ENCODE peak calls at places on chromosomes 6 and 20, in six cellular contexts. J is esophagus muscularis mucosa, Y is HCT116, R is endothelial cell of umbilical vein, K is stomach, W is HepG2. G is an unnamed sample. For H3K4me1, the result is how much of the 10 kb centered on the place peaks cover.

GRCh38 chr6:436308-437041 is 44.9 kb downstream of the IRF4 start:
- DNase-seq in W (no peak), K (no peak), J (no peak), R (no peak), Y (peak), G (no peak)

GRCh38 chr6:2158596-2159271 is 86.7 kb downstream of the GMDS start:
- DNase-seq in K (no peak), Y (peak), J (no peak), R (no peak), W (no peak), G (no peak)

GRCh38 chr6:15389759-15390723 is 144.2 kb downstream of the JARID2 start:
- DNase-seq in K (no peak), J (no peak), W (peak), Y (peak), R (peak), G (no peak)

GRCh38 chr20:53576195-53576580 is 17.5 kb downstream of the ZNF217 start:
- DNase-seq in K (peak), Y (no peak), J (no peak), R (no peak), W (no peak), G (no peak)

GRCh38 chr6:49556429-49556837 is 6.0 kb downstream of the C6orf141 start:
- DNase-seq in J (no peak), Y (peak), R (peak), W (peak), K (no peak), G (no peak)

GRCh38 chr6:73803562-73804221 is 107.7 kb downstream of the CD109 start:
- DNase-seq in J (no peak), R (peak), Y (peak), W (peak), K (no peak), G (no peak)

GRCh38 chr20:31475032-31475431 is at the start of the genes DEFB124 and REM1:
- DNase-seq in Y (no peak), J (no peak), K (no peak), R (no peak), W (no peak), G (no peak)

GRCh38 chr6:46998436-46999017 is 43.6 kb downstream of the ADGRF1 start:
- DNase-seq in J (no peak), R (no peak), K (no peak), Y (no peak), W (no peak), G (no peak)

GRCh38 chr6:74899416-74899815 is 306.4 kb downstream of the COL12A1 start:
- DNase-seq in K (no peak), R (peak), Y (no peak), J (no peak), W (peak), G (no peak)

GRCh38 chr6:33164176-33164575 is 28.1 kb downstream of the COL11A2 start:
- DNase-seq in K (no peak), W (no peak), J (no peak), R (no peak), Y (no peak), G (no peak)

GRCh38 chr6:1047926-1048595 is 263.8 kb upstream of the FOXQ1 start:
- DNase-seq in W (no peak), R (no peak), J (no peak), Y (no peak), K (no peak), G (peak)

GRCh38 chr6:139144490-139145085 is 9.7 kb downstream of the HECA start:
- DNase-seq in J (no peak), K (no peak), W (no peak), Y (no peak), R (no peak), G (no peak)

GRCh38 chr6:108030223-108030622 is 44.3 kb downstream of the OSTM1 start:
- DNase-seq in J (no peak), W (peak), K (no peak), Y (no peak), R (no peak), G (no peak)

GRCh38 chr20:32316667-32317066 is 39.2 kb downstream of the KIF3B start:
- DNase-seq in R (no peak), K (no peak), W (no peak), Y (no peak), J (no peak), G (no peak)

GRCh38 chr6:165060636-165061190 is 248.7 kb downstream of the C6orf118 start:
- DNase-seq in J (no peak), K (no peak), W (no peak), Y (no peak), R (no peak), G (no peak)

GRCh38 chr20:2114106-2114505 is 12.5 kb downstream of the STK35 start:
- DNase-seq in J (no peak), W (no peak), K (no peak), R (no peak), Y (no peak), G (peak)

GRCh38 chr20:2112910-2113309 is 11.3 kb downstream of the STK35 start:
- DNase-seq in R (no peak), Y (no peak), W (no peak), K (no peak), J (no peak), G (no peak)

GRCh38 chr20:2108498-2108897 is 6.9 kb downstream of the STK35 start:
- DNase-seq in R (no peak), J (no peak), Y (no peak), W (no peak), K (no peak), G (no peak)

GRCh38 chr20:2108987-2109386 is 7.4 kb downstream of the STK35 start:
- DNase-seq in R (no peak), W (peak), Y (peak), J (no peak), K (no peak), G (no peak)

DNA sequence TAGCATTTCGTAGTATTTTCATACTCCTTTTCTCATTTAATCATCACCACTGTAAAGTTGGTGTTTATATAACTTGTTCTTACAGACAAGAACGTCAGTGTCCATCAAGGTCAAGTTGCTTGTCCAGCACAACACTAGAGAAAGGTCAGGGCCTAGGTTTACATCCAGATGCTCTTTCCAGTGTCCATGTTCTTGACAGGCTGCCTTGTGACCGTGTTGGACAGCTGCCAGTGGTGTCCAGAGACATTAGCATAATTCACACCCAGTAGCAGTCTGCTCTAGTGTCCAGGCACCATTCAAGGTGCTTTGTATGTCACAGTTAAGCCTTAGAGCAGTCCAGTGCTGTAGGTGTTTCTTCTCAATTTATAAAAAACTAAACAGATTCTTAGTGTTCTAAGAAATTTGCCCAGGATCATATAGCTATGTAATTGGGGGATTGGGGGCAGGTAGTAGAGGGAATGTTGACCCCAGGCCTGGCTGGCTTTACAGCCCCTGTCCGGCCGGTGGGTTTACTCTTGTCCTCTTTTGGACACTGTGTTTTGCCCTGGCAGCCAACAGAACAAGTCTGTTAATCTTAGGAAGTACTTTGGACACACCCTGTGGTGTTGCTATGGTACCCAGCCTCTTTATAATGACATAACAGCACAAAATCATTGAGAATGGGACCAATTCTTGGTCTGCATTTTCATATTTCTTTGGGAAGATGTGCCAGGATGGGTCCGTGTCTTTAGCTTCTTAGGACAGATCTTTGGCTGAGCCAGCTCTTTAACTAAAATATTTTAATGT is 8.0 kb downstream of the STK35 start:
- DNase-seq in J (no peak), R (no peak), K (peak), W (no peak), Y (no peak), G (no peak)
- H3K4me1 ChIP-seq in J (half or more), R (under half), K (under half), W (half or more), Y (under half), G (half or more)

GRCh38 chr6:116611020-116611419 is 5.3 kb upstream of the RSPH4A start:
- DNase-seq in K (no peak), J (no peak), W (no peak), R (no peak), Y (no peak), G (no peak)

GRCh38 chr6:116616757-116617093 is 446 bp downstream of the RSPH4A start:
- DNase-seq in W (no peak), Y (no peak), K (no peak), R (no peak), J (no peak), G (no peak)

GRCh38 chr6:116615937-116616756 is at the start of gene RSPH4A:
- DNase-seq in Y (peak), W (peak), K (peak), R (peak), J (peak), G (peak)
- TF ChIP-seq POLR2AphosphoS5 in Y (peak), W (peak), K (no peak), R (no peak), J (peak), G (peak)

DNA sequence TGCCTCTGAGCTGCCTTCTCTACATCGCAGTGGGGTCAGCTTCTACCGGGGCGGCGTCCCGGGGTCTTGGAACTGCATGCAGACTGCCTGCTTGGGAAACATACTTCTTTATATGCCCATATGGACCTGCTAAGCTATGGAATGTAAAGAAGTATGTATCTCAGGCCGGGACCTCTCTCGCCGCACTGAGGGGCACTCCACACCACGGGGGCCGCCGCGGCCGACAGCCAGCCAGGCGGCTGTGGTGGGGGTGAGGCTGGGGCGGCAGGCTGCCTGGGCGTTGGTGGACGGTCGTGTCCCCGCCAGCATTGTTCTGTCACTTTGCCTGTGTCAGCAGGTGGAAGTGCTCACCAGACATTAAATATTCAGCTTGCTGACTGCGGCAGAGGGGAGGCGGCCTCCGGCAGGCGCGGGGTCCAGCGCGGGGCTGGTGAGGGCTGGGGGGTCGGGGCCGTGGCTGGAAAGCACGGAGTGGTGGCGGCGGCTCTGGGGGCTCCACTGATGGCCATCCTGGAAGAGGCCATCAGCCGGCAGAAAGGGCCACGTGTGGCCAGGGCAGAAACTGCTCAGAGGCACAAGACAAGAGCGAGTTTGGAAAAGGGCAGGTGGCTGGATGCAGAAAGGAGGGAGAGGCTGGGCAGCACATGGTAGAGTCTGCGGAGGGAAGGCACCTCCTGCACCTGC is 78.6 kb upstream of the GATA5 start:
- DNase-seq in Y (no peak), J (no peak), R (no peak), K (no peak), W (no peak), G (no peak)
- H3K4me1 ChIP-seq in Y (under half), J (half or more), R (under half), K (under half), W (under half), G (under half)

DNA sequence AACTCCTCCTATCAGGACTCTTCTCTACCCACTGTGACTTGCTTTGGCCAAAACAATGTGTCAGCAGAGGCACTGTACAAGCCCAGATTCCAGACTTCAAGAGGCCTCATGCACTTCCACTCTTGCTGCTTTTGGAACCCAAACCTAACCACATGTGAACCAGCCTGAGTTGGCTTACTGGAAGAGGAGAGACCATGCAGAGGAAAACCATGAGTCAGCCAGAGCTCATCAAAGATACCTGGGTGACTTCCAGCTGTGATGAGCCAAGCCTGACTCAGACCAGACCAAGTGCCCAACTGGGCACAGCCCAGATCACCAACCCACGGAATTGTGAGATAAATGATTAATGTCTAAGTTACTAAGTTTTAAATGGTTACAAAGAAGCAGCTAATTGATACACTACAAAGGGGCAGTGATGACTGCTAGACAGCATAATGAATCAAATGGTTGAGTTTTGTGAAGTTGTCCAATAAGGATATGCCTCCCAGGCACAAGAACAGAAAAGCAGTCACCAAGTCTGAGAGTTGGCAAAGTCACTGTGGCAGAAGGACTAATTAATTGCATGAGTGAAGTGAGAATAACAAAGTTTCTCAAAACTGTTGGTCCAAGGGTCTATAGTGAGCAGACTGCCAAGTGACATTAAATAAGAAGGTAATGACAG is 16.1 kb upstream of the BEND6 start:
- DNase-seq in W (peak), R (peak), Y (peak), J (no peak), K (no peak), G (no peak)
- TF ChIP-seq POLR2AphosphoS5 in W (no peak), R (peak), Y (peak), J (no peak), K (no peak), G (no peak)

GRCh38 chr6:35486005-35486925 is 10.6 kb downstream of the TEAD3 start:
- DNase-seq in J (no peak), Y (no peak), K (peak), W (no peak), R (no peak), G (no peak)
- H3K4me1 ChIP-seq in J (half or more), Y (half or more), K (half or more), W (under half), R (under half), G (half or more)